ENCODE peak calls at places on chromosomes 2 and 18, in eight cellular contexts. One of them, this sample, is unnamed.

GRCh38 chr2:121884515-121884915 is 129.1 kb downstream of the TSN start:
- DNase-seq in stimulated activated CD8-positive, alpha-beta memory T cell treated with anti-CD3 and anti-CD28 coated beads, Interleukin-2, amount 100 ng/mL, for 48 hours: no peak
- DNase-seq in cardiac fibroblast: peak; percentile 28
- DNase-seq in nephron progenitor cell: no peak
- DNase-seq in activated CD4-positive, alpha-beta T cell treated with anti-CD3 and anti-CD28 coated beads, Interleukin-2, amount 50 U/mL, for 1 hour: no peak
- DNase-seq in breast epithelium: no peak
- DNase-seq in M059J: no peak
- DNase-seq in Kasumi-1: no peak
- DNase-seq in this sample: no peak

GRCh38 chr2:182018218-182018617 is 32.6 kb downstream of the PPP1R1C start:
- DNase-seq in stimulated activated CD8-positive, alpha-beta memory T cell treated with anti-CD3 and anti-CD28 coated beads, Interleukin-2, amount 100 ng/mL, for 48 hours: no peak
- DNase-seq in cardiac fibroblast: peak; percentile 9
- DNase-seq in nephron progenitor cell: no peak
- DNase-seq in activated CD4-positive, alpha-beta T cell treated with anti-CD3 and anti-CD28 coated beads, Interleukin-2, amount 50 U/mL, for 1 hour: no peak
- DNase-seq in breast epithelium: no peak
- DNase-seq in M059J: peak; percentile 70
- DNase-seq in Kasumi-1: no peak
- DNase-seq in this sample: no peak

GRCh38 chr2:237258146-237258545 is 155.8 kb downstream of the COL6A3 start:
- DNase-seq in stimulated activated CD8-positive, alpha-beta memory T cell treated with anti-CD3 and anti-CD28 coated beads, Interleukin-2, amount 100 ng/mL, for 48 hours: no peak
- DNase-seq in cardiac fibroblast: no peak
- DNase-seq in nephron progenitor cell: no peak
- DNase-seq in activated CD4-positive, alpha-beta T cell treated with anti-CD3 and anti-CD28 coated beads, Interleukin-2, amount 50 U/mL, for 1 hour: no peak
- DNase-seq in breast epithelium: no peak
- DNase-seq in M059J: no peak
- DNase-seq in Kasumi-1: no peak
- DNase-seq in this sample: no peak

GRCh38 chr18:47397671-47398319 is 146.3 kb upstream of the SKOR2 start:
- DNase-seq in stimulated activated CD8-positive, alpha-beta memory T cell treated with anti-CD3 and anti-CD28 coated beads, Interleukin-2, amount 100 ng/mL, for 48 hours: no peak
- DNase-seq in cardiac fibroblast: no peak
- DNase-seq in nephron progenitor cell: peak; percentile 36
- DNase-seq in activated CD4-positive, alpha-beta T cell treated with anti-CD3 and anti-CD28 coated beads, Interleukin-2, amount 50 U/mL, for 1 hour: no peak
- DNase-seq in breast epithelium: no peak
- DNase-seq in M059J: no peak
- DNase-seq in Kasumi-1: peak; percentile 76
- DNase-seq in this sample: no peak

GRCh38 chr2:219612605-219613286 is 14.7 kb upstream of the SLC4A3 start:
- DNase-seq in stimulated activated CD8-positive, alpha-beta memory T cell treated with anti-CD3 and anti-CD28 coated beads, Interleukin-2, amount 100 ng/mL, for 48 hours: no peak
- DNase-seq in cardiac fibroblast: no peak
- DNase-seq in nephron progenitor cell: no peak
- DNase-seq in activated CD4-positive, alpha-beta T cell treated with anti-CD3 and anti-CD28 coated beads, Interleukin-2, amount 50 U/mL, for 1 hour: no peak
- DNase-seq in breast epithelium: no peak
- DNase-seq in M059J: no peak
- DNase-seq in Kasumi-1: no peak
- DNase-seq in this sample: peak; percentile 35

GRCh38 chr2:132811148-132811915 is 141.3 kb upstream of the LYPD1 start:
- DNase-seq in stimulated activated CD8-positive, alpha-beta memory T cell treated with anti-CD3 and anti-CD28 coated beads, Interleukin-2, amount 100 ng/mL, for 48 hours: no peak
- DNase-seq in cardiac fibroblast: no peak
- DNase-seq in nephron progenitor cell: no peak
- DNase-seq in activated CD4-positive, alpha-beta T cell treated with anti-CD3 and anti-CD28 coated beads, Interleukin-2, amount 50 U/mL, for 1 hour: no peak
- DNase-seq in breast epithelium: no peak
- DNase-seq in M059J: no peak
- DNase-seq in Kasumi-1: no peak
- DNase-seq in this sample: no peak

GRCh38 chr2:74514368-74515270 is at the start of gene TLX2:
- DNase-seq in stimulated activated CD8-positive, alpha-beta memory T cell treated with anti-CD3 and anti-CD28 coated beads, Interleukin-2, amount 100 ng/mL, for 48 hours: no peak
- DNase-seq in cardiac fibroblast: no peak
- DNase-seq in nephron progenitor cell: peak; percentile 44
- DNase-seq in activated CD4-positive, alpha-beta T cell treated with anti-CD3 and anti-CD28 coated beads, Interleukin-2, amount 50 U/mL, for 1 hour: no peak
- DNase-seq in breast epithelium: no peak
- DNase-seq in M059J: peak; percentile 34
- DNase-seq in Kasumi-1: no peak
- DNase-seq in this sample: no peak

GRCh38 chr2:233492738-233493137 is 73.8 kb downstream of the USP40 start:
- DNase-seq in stimulated activated CD8-positive, alpha-beta memory T cell treated with anti-CD3 and anti-CD28 coated beads, Interleukin-2, amount 100 ng/mL, for 48 hours: no peak
- DNase-seq in cardiac fibroblast: no peak
- DNase-seq in nephron progenitor cell: no peak
- DNase-seq in activated CD4-positive, alpha-beta T cell treated with anti-CD3 and anti-CD28 coated beads, Interleukin-2, amount 50 U/mL, for 1 hour: no peak
- DNase-seq in breast epithelium: no peak
- DNase-seq in M059J: no peak
- DNase-seq in Kasumi-1: no peak
- DNase-seq in this sample: no peak

GRCh38 chr2:222751821-222752719 is 80.6 kb downstream of the MOGAT1 start:
- DNase-seq in stimulated activated CD8-positive, alpha-beta memory T cell treated with anti-CD3 and anti-CD28 coated beads, Interleukin-2, amount 100 ng/mL, for 48 hours: no peak
- DNase-seq in cardiac fibroblast: no peak
- DNase-seq in nephron progenitor cell: no peak
- DNase-seq in activated CD4-positive, alpha-beta T cell treated with anti-CD3 and anti-CD28 coated beads, Interleukin-2, amount 50 U/mL, for 1 hour: no peak
- DNase-seq in breast epithelium: no peak
- DNase-seq in M059J: no peak
- DNase-seq in Kasumi-1: no peak
- DNase-seq in this sample: no peak

GRCh38 chr18:61333746-61334490 is 688 bp downstream of the CDH20 start:
- DNase-seq in stimulated activated CD8-positive, alpha-beta memory T cell treated with anti-CD3 and anti-CD28 coated beads, Interleukin-2, amount 100 ng/mL, for 48 hours: no peak
- DNase-seq in cardiac fibroblast: peak; percentile 18
- DNase-seq in nephron progenitor cell: peak; percentile 58
- DNase-seq in activated CD4-positive, alpha-beta T cell treated with anti-CD3 and anti-CD28 coated beads, Interleukin-2, amount 50 U/mL, for 1 hour: no peak
- DNase-seq in breast epithelium: no peak
- DNase-seq in M059J: no peak
- DNase-seq in Kasumi-1: no peak
- DNase-seq in this sample: no peak

GRCh38 chr2:142217804-142218203 is 87.0 kb upstream of the LRP1B start:
- DNase-seq in stimulated activated CD8-positive, alpha-beta memory T cell treated with anti-CD3 and anti-CD28 coated beads, Interleukin-2, amount 100 ng/mL, for 48 hours: no peak
- DNase-seq in cardiac fibroblast: no peak
- DNase-seq in nephron progenitor cell: no peak
- DNase-seq in activated CD4-positive, alpha-beta T cell treated with anti-CD3 and anti-CD28 coated beads, Interleukin-2, amount 50 U/mL, for 1 hour: no peak
- DNase-seq in breast epithelium: no peak
- DNase-seq in M059J: peak; percentile 20
- DNase-seq in Kasumi-1: no peak
- DNase-seq in this sample: no peak

GRCh38 chr18:76958692-76959341 is 136.5 kb downstream of the ZNF236 start:
- DNase-seq in stimulated activated CD8-positive, alpha-beta memory T cell treated with anti-CD3 and anti-CD28 coated beads, Interleukin-2, amount 100 ng/mL, for 48 hours: no peak
- DNase-seq in cardiac fibroblast: peak; percentile 39
- DNase-seq in nephron progenitor cell: no peak
- DNase-seq in activated CD4-positive, alpha-beta T cell treated with anti-CD3 and anti-CD28 coated beads, Interleukin-2, amount 50 U/mL, for 1 hour: no peak
- DNase-seq in breast epithelium: no peak
- DNase-seq in M059J: no peak
- DNase-seq in Kasumi-1: no peak
- DNase-seq in this sample: no peak

GRCh38 chr2:224986479-224986878 is 55.8 kb downstream of the DOCK10 start:
- DNase-seq in stimulated activated CD8-positive, alpha-beta memory T cell treated with anti-CD3 and anti-CD28 coated beads, Interleukin-2, amount 100 ng/mL, for 48 hours: no peak
- DNase-seq in cardiac fibroblast: no peak
- DNase-seq in nephron progenitor cell: no peak
- DNase-seq in activated CD4-positive, alpha-beta T cell treated with anti-CD3 and anti-CD28 coated beads, Interleukin-2, amount 50 U/mL, for 1 hour: no peak
- DNase-seq in breast epithelium: no peak
- DNase-seq in M059J: no peak
- DNase-seq in Kasumi-1: no peak
- DNase-seq in this sample: no peak

GRCh38 chr2:28698545-28698944 is 53.1 kb upstream of the PPP1CB start:
- DNase-seq in stimulated activated CD8-positive, alpha-beta memory T cell treated with anti-CD3 and anti-CD28 coated beads, Interleukin-2, amount 100 ng/mL, for 48 hours: no peak
- DNase-seq in cardiac fibroblast: no peak
- DNase-seq in nephron progenitor cell: no peak
- DNase-seq in activated CD4-positive, alpha-beta T cell treated with anti-CD3 and anti-CD28 coated beads, Interleukin-2, amount 50 U/mL, for 1 hour: no peak
- DNase-seq in breast epithelium: no peak
- DNase-seq in M059J: no peak
- DNase-seq in Kasumi-1: no peak
- DNase-seq in this sample: no peak

GRCh38 chr2:149122521-149122920 is 84.0 kb downstream of the LYPD6B start:
- DNase-seq in stimulated activated CD8-positive, alpha-beta memory T cell treated with anti-CD3 and anti-CD28 coated beads, Interleukin-2, amount 100 ng/mL, for 48 hours: no peak
- DNase-seq in cardiac fibroblast: no peak
- DNase-seq in nephron progenitor cell: no peak
- DNase-seq in activated CD4-positive, alpha-beta T cell treated with anti-CD3 and anti-CD28 coated beads, Interleukin-2, amount 50 U/mL, for 1 hour: no peak
- DNase-seq in breast epithelium: no peak
- DNase-seq in M059J: no peak
- DNase-seq in Kasumi-1: no peak
- DNase-seq in this sample: no peak

GRCh38 chr2:96824079-96824870 is 8.2 kb downstream of the CNNM3 start:
- DNase-seq in stimulated activated CD8-positive, alpha-beta memory T cell treated with anti-CD3 and anti-CD28 coated beads, Interleukin-2, amount 100 ng/mL, for 48 hours: no peak
- DNase-seq in cardiac fibroblast: peak; percentile 74
- DNase-seq in nephron progenitor cell: no peak
- DNase-seq in activated CD4-positive, alpha-beta T cell treated with anti-CD3 and anti-CD28 coated beads, Interleukin-2, amount 50 U/mL, for 1 hour: no peak
- DNase-seq in breast epithelium: no peak
- DNase-seq in M059J: peak; percentile 18
- DNase-seq in Kasumi-1: no peak
- DNase-seq in this sample: no peak

GRCh38 chr2:191270303-191271178 is 25.3 kb downstream of the MYO1B start:
- DNase-seq in stimulated activated CD8-positive, alpha-beta memory T cell treated with anti-CD3 and anti-CD28 coated beads, Interleukin-2, amount 100 ng/mL, for 48 hours: no peak
- DNase-seq in cardiac fibroblast: peak; percentile 6
- DNase-seq in nephron progenitor cell: no peak
- DNase-seq in activated CD4-positive, alpha-beta T cell treated with anti-CD3 and anti-CD28 coated beads, Interleukin-2, amount 50 U/mL, for 1 hour: no peak
- DNase-seq in breast epithelium: no peak
- DNase-seq in M059J: no peak
- DNase-seq in Kasumi-1: no peak
- DNase-seq in this sample: no peak

GRCh38 chr18:11666831-11667230 is 22.2 kb upstream of the GNAL start:
- DNase-seq in stimulated activated CD8-positive, alpha-beta memory T cell treated with anti-CD3 and anti-CD28 coated beads, Interleukin-2, amount 100 ng/mL, for 48 hours: no peak
- DNase-seq in cardiac fibroblast: no peak
- DNase-seq in nephron progenitor cell: no peak
- DNase-seq in activated CD4-positive, alpha-beta T cell treated with anti-CD3 and anti-CD28 coated beads, Interleukin-2, amount 50 U/mL, for 1 hour: no peak
- DNase-seq in breast epithelium: no peak
- DNase-seq in M059J: no peak
- DNase-seq in Kasumi-1: no peak
- DNase-seq in this sample: no peak

GRCh38 chr2:28956415-28956826 is 24.7 kb upstream of the TOGARAM2 start:
- DNase-seq in stimulated activated CD8-positive, alpha-beta memory T cell treated with anti-CD3 and anti-CD28 coated beads, Interleukin-2, amount 100 ng/mL, for 48 hours: no peak
- DNase-seq in cardiac fibroblast: peak; percentile 34
- DNase-seq in nephron progenitor cell: peak; percentile 60
- DNase-seq in activated CD4-positive, alpha-beta T cell treated with anti-CD3 and anti-CD28 coated beads, Interleukin-2, amount 50 U/mL, for 1 hour: peak; percentile 62
- DNase-seq in breast epithelium: no peak
- DNase-seq in M059J: no peak
- DNase-seq in Kasumi-1: no peak
- DNase-seq in this sample: peak; percentile 33

GRCh38 chr2:10161961-10162441 is 39.5 kb downstream of the RRM2 start:
- DNase-seq in stimulated activated CD8-positive, alpha-beta memory T cell treated with anti-CD3 and anti-CD28 coated beads, Interleukin-2, amount 100 ng/mL, for 48 hours: no peak
- DNase-seq in cardiac fibroblast: peak; percentile 33
- DNase-seq in nephron progenitor cell: no peak
- DNase-seq in activated CD4-positive, alpha-beta T cell treated with anti-CD3 and anti-CD28 coated beads, Interleukin-2, amount 50 U/mL, for 1 hour: no peak
- DNase-seq in breast epithelium: no peak
- DNase-seq in M059J: peak; percentile 60
- DNase-seq in Kasumi-1: no peak
- DNase-seq in this sample: no peak

GRCh38 chr2:64982311-64982857 is 6.8 kb upstream of the SLC1A4 start:
- DNase-seq in stimulated activated CD8-positive, alpha-beta memory T cell treated with anti-CD3 and anti-CD28 coated beads, Interleukin-2, amount 100 ng/mL, for 48 hours: no peak
- DNase-seq in cardiac fibroblast: no peak
- DNase-seq in nephron progenitor cell: no peak
- DNase-seq in activated CD4-positive, alpha-beta T cell treated with anti-CD3 and anti-CD28 coated beads, Interleukin-2, amount 50 U/mL, for 1 hour: no peak
- DNase-seq in breast epithelium: no peak
- DNase-seq in M059J: no peak
- DNase-seq in Kasumi-1: no peak
- DNase-seq in this sample: no peak

GRCh38 chr2:12083081-12083569 is 336.7 kb downstream of the LPIN1 start:
- DNase-seq in stimulated activated CD8-positive, alpha-beta memory T cell treated with anti-CD3 and anti-CD28 coated beads, Interleukin-2, amount 100 ng/mL, for 48 hours: no peak
- DNase-seq in cardiac fibroblast: no peak
- DNase-seq in nephron progenitor cell: no peak
- DNase-seq in activated CD4-positive, alpha-beta T cell treated with anti-CD3 and anti-CD28 coated beads, Interleukin-2, amount 50 U/mL, for 1 hour: no peak
- DNase-seq in breast epithelium: no peak
- DNase-seq in M059J: no peak
- DNase-seq in Kasumi-1: no peak
- DNase-seq in this sample: no peak

GRCh38 chr18:69469444-69469919 is 68.8 kb downstream of the DOK6 start:
- DNase-seq in stimulated activated CD8-positive, alpha-beta memory T cell treated with anti-CD3 and anti-CD28 coated beads, Interleukin-2, amount 100 ng/mL, for 48 hours: peak; percentile 26
- DNase-seq in cardiac fibroblast: no peak
- DNase-seq in nephron progenitor cell: peak; percentile 10
- DNase-seq in activated CD4-positive, alpha-beta T cell treated with anti-CD3 and anti-CD28 coated beads, Interleukin-2, amount 50 U/mL, for 1 hour: peak; percentile 17
- DNase-seq in breast epithelium: no peak
- DNase-seq in M059J: peak; percentile 27
- DNase-seq in Kasumi-1: peak; percentile 13
- DNase-seq in this sample: no peak